ENCODE peak calls at places on chromosome 1, in six cellular contexts. One of them, this sample, is unnamed.

GRCh38 chr1:8152731-8153702 is 126.9 kb upstream of the ERRFI1 start:
- DNase-seq in cardiac muscle cell: no peak
- DNase-seq in Caco-2: no peak
- DNase-seq in heart left ventricle: no peak
- DNase-seq in foreskin fibroblast: no peak
- DNase-seq in fibroblast of the aortic adventitia: no peak
- DNase-seq in this sample: no peak

GRCh38 chr1:235060607-235061470 is 67.8 kb downstream of the TOMM20 start:
- DNase-seq in fibroblast of the aortic adventitia: peak; percentile 70
- DNase-seq in cardiac muscle cell: peak; percentile 43
- DNase-seq in Caco-2: peak; percentile 88
- DNase-seq in heart left ventricle: no peak
- DNase-seq in foreskin fibroblast: peak; percentile 72
- DNase-seq in this sample: no peak

GRCh38 chr1:154324669-154325582 is at the start of gene ATP8B2:
- DNase-seq in foreskin fibroblast: peak; percentile 88
- DNase-seq in Caco-2: peak; percentile 70
- DNase-seq in cardiac muscle cell: peak; percentile 77
- DNase-seq in fibroblast of the aortic adventitia: peak; percentile 78
- DNase-seq in heart left ventricle: peak; percentile 77
- DNase-seq in this sample: peak; percentile 71

GRCh38 chr1:209893751-209894150 is 44.3 kb upstream of the SYT14 start:
- DNase-seq in cardiac muscle cell: no peak
- DNase-seq in Caco-2: no peak
- DNase-seq in heart left ventricle: no peak
- DNase-seq in foreskin fibroblast: no peak
- DNase-seq in fibroblast of the aortic adventitia: no peak
- DNase-seq in this sample: no peak

GRCh38 chr1:194476872-194477271 is 1290.5 kb upstream of the B3GALT2 start:
- DNase-seq in fibroblast of the aortic adventitia: no peak
- DNase-seq in heart left ventricle: no peak
- DNase-seq in cardiac muscle cell: no peak
- DNase-seq in foreskin fibroblast: peak; percentile 47
- DNase-seq in Caco-2: no peak
- DNase-seq in this sample: no peak

GRCh38 chr1:58968360-58968952 is 184.6 kb upstream of the JUN start:
- DNase-seq in cardiac muscle cell: peak; percentile 88
- DNase-seq in Caco-2: no peak
- DNase-seq in fibroblast of the aortic adventitia: peak; percentile 91
- DNase-seq in heart left ventricle: peak; percentile 82
- DNase-seq in foreskin fibroblast: peak; percentile 63
- DNase-seq in this sample: peak; percentile 63

GRCh38 chr1:43439781-43440180 is 13.9 kb downstream of the HYI start:
- DNase-seq in fibroblast of the aortic adventitia: no peak
- DNase-seq in heart left ventricle: no peak
- DNase-seq in cardiac muscle cell: no peak
- DNase-seq in foreskin fibroblast: no peak
- DNase-seq in Caco-2: no peak
- DNase-seq in this sample: no peak

GRCh38 chr1:165595561-165595960 is 35.5 kb upstream of the MGST3 start:
- DNase-seq in foreskin fibroblast: peak; percentile 59
- DNase-seq in heart left ventricle: no peak
- DNase-seq in fibroblast of the aortic adventitia: peak; percentile 32
- DNase-seq in Caco-2: no peak
- DNase-seq in cardiac muscle cell: peak; percentile 73
- DNase-seq in this sample: peak; percentile 18

GRCh38 chr1:110572751-110573150 is 33.4 kb downstream of the KCNA2 start:
- DNase-seq in fibroblast of the aortic adventitia: no peak
- DNase-seq in Caco-2: no peak
- DNase-seq in cardiac muscle cell: no peak
- DNase-seq in foreskin fibroblast: no peak
- DNase-seq in heart left ventricle: no peak
- DNase-seq in this sample: no peak

GRCh38 chr1:193184776-193185175 is 1.6 kb downstream of the B3GALT2 start:
- DNase-seq in heart left ventricle: no peak
- DNase-seq in fibroblast of the aortic adventitia: no peak
- DNase-seq in cardiac muscle cell: no peak
- DNase-seq in foreskin fibroblast: no peak
- DNase-seq in Caco-2: no peak
- DNase-seq in this sample: no peak

GRCh38 chr1:204075890-204076837 is 3.2 kb downstream of the SOX13 start:
- DNase-seq in Caco-2: no peak
- DNase-seq in cardiac muscle cell: no peak
- DNase-seq in heart left ventricle: no peak
- DNase-seq in fibroblast of the aortic adventitia: no peak
- DNase-seq in foreskin fibroblast: no peak
- DNase-seq in this sample: no peak

GRCh38 chr1:159591981-159592380 is 4.4 kb downstream of the APCS start:
- DNase-seq in fibroblast of the aortic adventitia: no peak
- DNase-seq in cardiac muscle cell: no peak
- DNase-seq in Caco-2: no peak
- DNase-seq in foreskin fibroblast: no peak
- DNase-seq in heart left ventricle: no peak
- DNase-seq in this sample: no peak

GRCh38 chr1:180424848-180425457 is 77.4 kb downstream of the ACBD6 start:
- DNase-seq in cardiac muscle cell: no peak
- DNase-seq in Caco-2: no peak
- DNase-seq in foreskin fibroblast: no peak
- DNase-seq in fibroblast of the aortic adventitia: no peak
- DNase-seq in heart left ventricle: no peak
- DNase-seq in this sample: peak; percentile 18

GRCh38 chr1:54111624-54112023 is 41.2 kb downstream of the CDCP2 start:
- DNase-seq in fibroblast of the aortic adventitia: no peak
- DNase-seq in heart left ventricle: no peak
- DNase-seq in foreskin fibroblast: no peak
- DNase-seq in Caco-2: no peak
- DNase-seq in cardiac muscle cell: no peak
- DNase-seq in this sample: no peak

GRCh38 chr1:183905497-183905896 is 100.6 kb downstream of the RGL1 start:
- DNase-seq in fibroblast of the aortic adventitia: no peak
- DNase-seq in foreskin fibroblast: no peak
- DNase-seq in cardiac muscle cell: no peak
- DNase-seq in Caco-2: no peak
- DNase-seq in heart left ventricle: no peak
- DNase-seq in this sample: no peak

GRCh38 chr1:208607616-208608015 is 363.4 kb upstream of the PLXNA2 start:
- DNase-seq in fibroblast of the aortic adventitia: no peak
- DNase-seq in Caco-2: no peak
- DNase-seq in heart left ventricle: no peak
- DNase-seq in foreskin fibroblast: no peak
- DNase-seq in cardiac muscle cell: no peak
- DNase-seq in this sample: no peak

GRCh38 chr1:29502225-29502755 is 266.0 kb downstream of the PTPRU start:
- DNase-seq in fibroblast of the aortic adventitia: no peak
- DNase-seq in Caco-2: no peak
- DNase-seq in foreskin fibroblast: no peak
- DNase-seq in cardiac muscle cell: no peak
- DNase-seq in heart left ventricle: no peak
- DNase-seq in this sample: no peak

GRCh38 chr1:156406229-156406628 is 37.2 kb downstream of the RHBG start:
- DNase-seq in heart left ventricle: no peak
- DNase-seq in Caco-2: no peak
- DNase-seq in cardiac muscle cell: no peak
- DNase-seq in foreskin fibroblast: no peak
- DNase-seq in fibroblast of the aortic adventitia: no peak
- DNase-seq in this sample: no peak

GRCh38 chr1:167679714-167680113 is 42.1 kb upstream of the MPZL1 start:
- DNase-seq in cardiac muscle cell: no peak
- DNase-seq in foreskin fibroblast: no peak
- DNase-seq in Caco-2: no peak
- DNase-seq in heart left ventricle: no peak
- DNase-seq in fibroblast of the aortic adventitia: no peak
- DNase-seq in this sample: no peak

GRCh38 chr1:9363061-9363471 is 70.4 kb downstream of the SPSB1 start:
- DNase-seq in fibroblast of the aortic adventitia: no peak
- DNase-seq in Caco-2: no peak
- DNase-seq in foreskin fibroblast: no peak
- DNase-seq in heart left ventricle: no peak
- DNase-seq in cardiac muscle cell: no peak
- DNase-seq in this sample: no peak

GRCh38 chr1:3714284-3714741 is 37.9 kb upstream of the CCDC27 start:
- DNase-seq in foreskin fibroblast: no peak
- DNase-seq in Caco-2: no peak
- DNase-seq in heart left ventricle: no peak
- DNase-seq in fibroblast of the aortic adventitia: no peak
- DNase-seq in cardiac muscle cell: no peak
- DNase-seq in this sample: no peak

GRCh38 chr1:247266053-247266452 is 10.2 kb downstream of the VN1R5 start:
- DNase-seq in fibroblast of the aortic adventitia: no peak
- DNase-seq in Caco-2: no peak
- DNase-seq in heart left ventricle: no peak
- DNase-seq in cardiac muscle cell: no peak
- DNase-seq in foreskin fibroblast: peak; percentile 4
- DNase-seq in this sample: peak; percentile 59

GRCh38 chr1:83545450-83545849 is 453.5 kb downstream of the TTLL7 start:
- DNase-seq in fibroblast of the aortic adventitia: no peak
- DNase-seq in Caco-2: no peak
- DNase-seq in heart left ventricle: no peak
- DNase-seq in cardiac muscle cell: no peak
- DNase-seq in foreskin fibroblast: no peak
- DNase-seq in this sample: no peak

GRCh38 chr1:245051349-245052221 is 103.2 kb upstream of the KIF26B start:
- DNase-seq in heart left ventricle: peak; percentile 43
- DNase-seq in fibroblast of the aortic adventitia: peak; percentile 53
- DNase-seq in cardiac muscle cell: peak; percentile 92
- DNase-seq in Caco-2: peak; percentile 48
- DNase-seq in foreskin fibroblast: no peak
- DNase-seq in this sample: peak; percentile 81

GRCh38 chr1:181014431-181015257 is 8.0 kb downstream of the STX6 start:
- DNase-seq in fibroblast of the aortic adventitia: no peak
- DNase-seq in cardiac muscle cell: no peak
- DNase-seq in heart left ventricle: no peak
- DNase-seq in Caco-2: no peak
- DNase-seq in foreskin fibroblast: no peak
- DNase-seq in this sample: no peak

GRCh38 chr1:25030674-25031589 is 100.9 kb upstream of the RUNX3 start:
- DNase-seq in cardiac muscle cell: no peak
- DNase-seq in fibroblast of the aortic adventitia: no peak
- DNase-seq in heart left ventricle: no peak
- DNase-seq in foreskin fibroblast: no peak
- DNase-seq in Caco-2: no peak
- DNase-seq in this sample: no peak

GRCh38 chr1:116983678-116984077 is 17.9 kb upstream of the CD101 start:
- DNase-seq in cardiac muscle cell: no peak
- DNase-seq in foreskin fibroblast: peak; percentile 21
- DNase-seq in heart left ventricle: no peak
- DNase-seq in fibroblast of the aortic adventitia: no peak
- DNase-seq in Caco-2: no peak
- DNase-seq in this sample: no peak
- H3K4me3 ChIP-seq in cardiac muscle cell: no peak overlapping the region
- H3K4me3 ChIP-seq in foreskin fibroblast: no peak overlapping the region
- H3K4me3 ChIP-seq in heart left ventricle: no peak overlapping the region
- H3K4me3 ChIP-seq in fibroblast of the aortic adventitia: no peak overlapping the region
- H3K4me3 ChIP-seq in Caco-2: no peak overlapping the region
- H3K4me3 ChIP-seq in this sample: no peak overlapping the region

DNA sequence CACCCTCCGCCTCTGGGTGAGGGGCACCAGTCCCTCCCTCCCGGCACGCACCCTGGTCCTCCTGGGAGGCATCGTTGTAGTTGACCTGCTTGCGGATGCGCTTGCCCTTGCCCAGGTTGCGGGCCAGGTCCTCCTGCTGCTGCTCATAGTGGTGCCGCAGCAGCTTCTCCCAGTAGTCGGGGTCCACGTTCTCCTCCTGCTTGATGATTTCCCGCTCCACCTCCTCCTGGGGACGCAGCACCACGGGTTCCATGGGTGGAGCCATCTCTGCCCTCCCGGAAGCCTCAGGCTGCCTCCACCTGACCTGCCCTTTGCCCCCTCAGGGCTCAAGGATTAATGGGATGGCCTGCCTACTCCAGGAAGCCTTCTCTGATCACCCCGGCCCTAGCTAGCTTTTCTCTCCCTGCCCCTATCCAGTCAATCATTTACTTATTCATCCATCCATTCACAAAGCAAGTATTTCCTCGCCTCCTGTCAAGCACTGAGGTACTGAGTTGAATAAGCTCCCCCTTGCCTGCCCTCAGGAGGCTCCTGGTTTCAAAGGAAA is 53.5 kb downstream of the CHD5 start:
- DNase-seq in fibroblast of the aortic adventitia: no peak
- DNase-seq in foreskin fibroblast: no peak
- DNase-seq in cardiac muscle cell: no peak
- DNase-seq in Caco-2: no peak
- DNase-seq in heart left ventricle: no peak
- DNase-seq in this sample: no peak
- TF ChIP-seq CTCF in fibroblast of the aortic adventitia: no peak
- TF ChIP-seq CTCF in foreskin fibroblast: no peak
- TF ChIP-seq CTCF in cardiac muscle cell: no peak
- TF ChIP-seq CTCF in Caco-2: no peak
- TF ChIP-seq CTCF in heart left ventricle: no peak
- TF ChIP-seq CTCF in this sample: no peak

DNA sequence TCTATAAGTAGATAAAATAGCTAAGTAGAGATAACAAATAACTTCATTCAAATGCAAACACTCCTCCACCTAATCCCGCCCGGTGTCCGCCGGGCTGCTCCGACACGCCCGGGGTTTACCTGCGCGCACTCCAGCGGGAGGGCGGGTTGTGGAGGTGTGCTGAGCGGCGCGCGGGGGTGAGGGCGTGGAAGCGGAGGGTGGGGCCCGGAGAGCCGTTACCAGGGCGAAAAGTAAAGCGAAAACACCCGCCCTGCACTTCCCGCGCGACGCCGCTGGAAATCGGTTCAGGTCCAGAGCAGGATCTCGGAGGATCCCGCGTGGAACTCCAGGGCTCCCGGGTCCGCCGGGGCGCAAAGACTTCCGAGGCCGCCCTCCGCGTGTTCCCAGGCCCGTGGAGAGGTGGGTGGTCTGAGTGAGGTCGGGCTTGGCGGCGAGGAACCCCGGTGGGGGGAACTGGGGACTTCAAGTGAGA is 1.8 kb upstream of the ATF3 start:
- DNase-seq in heart left ventricle: peak; percentile 45
- DNase-seq in fibroblast of the aortic adventitia: no peak
- DNase-seq in foreskin fibroblast: peak; percentile 38
- DNase-seq in Caco-2: peak; percentile 66
- DNase-seq in cardiac muscle cell: no peak
- DNase-seq in this sample: no peak
- H3K4me3 ChIP-seq in heart left ventricle: peak overlapping the region; percentile 89
- H3K4me3 ChIP-seq in fibroblast of the aortic adventitia: no peak overlapping the region
- H3K4me3 ChIP-seq in foreskin fibroblast: no peak overlapping the region
- H3K4me3 ChIP-seq in Caco-2: peak overlapping the region; percentile 81
- H3K4me3 ChIP-seq in cardiac muscle cell: peak overlapping the region; percentile 52
- H3K4me3 ChIP-seq in this sample: peak overlapping the region; percentile 89

DNA sequence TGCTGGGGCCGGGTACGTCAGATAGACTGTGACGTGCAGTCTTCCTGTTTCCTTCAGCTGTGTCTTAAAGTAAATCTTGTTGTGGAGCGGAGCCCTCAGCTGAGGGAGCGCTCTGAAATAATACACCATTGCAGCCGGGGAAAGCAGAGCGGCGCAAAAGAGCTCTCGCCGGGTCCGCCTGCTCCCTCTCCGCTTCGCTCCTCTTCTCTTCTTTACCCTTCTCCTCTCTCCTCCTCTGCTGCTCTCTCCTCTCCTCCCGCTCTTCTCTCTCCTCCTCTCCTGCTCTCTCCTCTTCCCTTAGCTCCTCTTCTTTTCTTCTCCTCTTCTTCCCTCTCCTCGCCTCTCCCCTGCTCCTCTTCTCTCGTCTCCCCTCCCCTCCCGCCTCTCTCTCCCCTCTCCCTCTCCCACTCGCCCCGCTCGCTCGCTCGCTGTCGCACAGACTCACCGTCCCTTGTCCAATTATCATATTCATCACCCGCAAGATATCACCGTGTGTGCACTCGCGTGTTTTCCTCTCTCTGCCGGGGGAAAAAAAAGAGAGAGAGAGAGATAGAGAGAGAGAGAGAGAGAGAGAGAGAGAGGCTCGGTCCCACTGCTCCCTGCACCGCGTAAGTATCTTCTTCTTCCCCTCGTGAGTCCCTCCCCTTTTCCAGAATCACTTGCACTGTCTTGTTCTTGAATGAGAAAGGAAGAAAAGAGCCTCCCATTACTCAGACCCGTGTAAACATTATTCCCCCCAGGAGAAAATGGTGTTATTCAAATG is at the start of gene PROX1:
- DNase-seq in fibroblast of the aortic adventitia: peak; percentile 84
- DNase-seq in heart left ventricle: peak; percentile 81
- DNase-seq in cardiac muscle cell: peak; percentile 92
- DNase-seq in Caco-2: peak; percentile 88
- DNase-seq in foreskin fibroblast: peak; percentile 94
- DNase-seq in this sample: peak; percentile 83
- TF ChIP-seq CTCF in fibroblast of the aortic adventitia: peak; percentile 25
- TF ChIP-seq CTCF in heart left ventricle: no peak
- TF ChIP-seq CTCF in cardiac muscle cell: peak; percentile 15
- TF ChIP-seq CTCF in Caco-2: peak; percentile 32
- TF ChIP-seq CTCF in foreskin fibroblast: no peak
- TF ChIP-seq CTCF in this sample: no peak

This sample was measured in fibroblast of villous mesenchyme.